ENCODE peak calls at places on chromosomes 6 and 20, in five cellular contexts. P, G, W, X and T are unnamed samples.

GRCh38 chr6:152648090-152648489 is 10.9 kb upstream of the SYNE1 start:
- DNase-seq in G (no peak), X (no peak), P (no peak), W (no peak), T (no peak)

GRCh38 chr6:83853968-83854501 is 875 bp downstream of the RIPPLY2 start:
- DNase-seq in G (no peak), X (no peak), W (no peak), P (peak), T (no peak)

GRCh38 chr6:104472245-104472644 is 387.5 kb downstream of the HACE1 start:
- DNase-seq in G (no peak), W (no peak), P (no peak), X (no peak), T (no peak)

GRCh38 chr6:51398064-51398740 is 579.5 kb downstream of the TFAP2B start:
- DNase-seq in P (no peak), G (peak), X (no peak), W (no peak), T (no peak)

GRCh38 chr20:25726357-25726756 is 29.7 kb upstream of the ZNF337 start:
- DNase-seq in P (no peak), W (no peak), G (no peak), X (no peak), T (no peak)

GRCh38 chr6:154994881-154995240 is 254 bp upstream of the TIAM2 start:
- DNase-seq in X (no peak), P (no peak), W (no peak), G (no peak), T (no peak)

GRCh38 chr6:97304701-97305100 is 21.7 kb upstream of the MMS22L start:
- DNase-seq in G (no peak), P (no peak), X (no peak), W (no peak), T (no peak)

GRCh38 chr6:14734416-14735340 is 511.2 kb upstream of the JARID2 start:
- DNase-seq in G (peak), X (peak), P (no peak), W (peak), T (peak)

GRCh38 chr20:33124261-33124660 is 43.7 kb upstream of the BPIFA2 start:
- DNase-seq in P (no peak), X (no peak), W (no peak), G (no peak), T (no peak)

GRCh38 chr20:32477594-32478512 is 107.3 kb downstream of the NOL4L start:
- DNase-seq in W (no peak), G (no peak), P (no peak), X (peak), T (no peak)

GRCh38 chr20:50012282-50013263 is 29.8 kb downstream of the SNAI1 start:
- DNase-seq in P (no peak), G (no peak), W (peak), X (no peak), T (no peak)

GRCh38 chr6:100267721-100268123 is 197.0 kb downstream of the SIM1 start:
- DNase-seq in X (peak), W (no peak), G (peak), P (no peak), T (no peak)

GRCh38 chr20:48547682-48548081 is 280.1 kb downstream of the PREX1 start:
- DNase-seq in P (no peak), W (no peak), G (no peak), X (no peak), T (no peak)

GRCh38 chr6:11194399-11195274 is 37.8 kb downstream of the NEDD9 start:
- DNase-seq in P (peak), G (no peak), W (no peak), X (peak), T (no peak)

GRCh38 chr6:119360262-119360915 is 10.8 kb upstream of the MAN1A1 start:
- DNase-seq in W (no peak), G (no peak), P (no peak), X (no peak), T (no peak)

GRCh38 chr6:19972221-19972620 is 135.1 kb downstream of the ID4 start:
- DNase-seq in X (no peak), G (no peak), P (no peak), W (no peak), T (no peak)

GRCh38 chr6:77322604-77323003 is 140.7 kb downstream of the HTR1B start:
- DNase-seq in G (no peak), W (no peak), P (no peak), X (no peak), T (no peak)

GRCh38 chr6:136647363-136647763 is 97.1 kb upstream of the MAP7 start:
- DNase-seq in X (peak), P (no peak), G (no peak), W (peak), T (no peak)

GRCh38 chr20:17809714-17810631 is 110.2 kb downstream of the BANF2 start:
- DNase-seq in W (no peak), P (no peak), G (peak), X (peak), T (no peak)

GRCh38 chr6:155483858-155484257 is 28.2 kb upstream of the NOX3 start:
- DNase-seq in X (peak), W (no peak), G (no peak), P (no peak), T (no peak)

GRCh38 chr20:53961527-53961926 is 108.9 kb downstream of the BCAS1 start:
- DNase-seq in W (no peak), G (no peak), P (no peak), X (no peak), T (no peak)

GRCh38 chr6:168939771-168940170 is 313.9 kb downstream of the THBS2 start:
- DNase-seq in P (no peak), X (no peak), G (no peak), W (no peak), T (no peak)

GRCh38 chr20:37498066-37498702 is 22.9 kb upstream of the NNAT start:
- DNase-seq in G (peak), X (peak), W (no peak), P (no peak), T (no peak)

GRCh38 chr6:23529902-23530301 is 596.1 kb upstream of the NRSN1 start:
- DNase-seq in W (no peak), G (no peak), P (no peak), X (no peak), T (no peak)

GRCh38 chr6:25883991-25884390 is 9.9 kb upstream of the SLC17A3 start:
- DNase-seq in W (no peak), X (peak), G (no peak), P (no peak), T (no peak)

GRCh38 chr6:28443112-28443773 is at the start of gene ZSCAN23:
- DNase-seq in G (peak), P (peak), W (peak), X (peak), T (no peak)

GRCh38 chr6:16764188-16764950 is 3.1 kb upstream of the ATXN1 start:
- DNase-seq in G (peak), W (peak), X (peak), P (no peak), T (no peak)
- H2AFZ ChIP-seq in G (no peak), W (no peak), X (no peak), P (no peak), T (no peak)

DNA sequence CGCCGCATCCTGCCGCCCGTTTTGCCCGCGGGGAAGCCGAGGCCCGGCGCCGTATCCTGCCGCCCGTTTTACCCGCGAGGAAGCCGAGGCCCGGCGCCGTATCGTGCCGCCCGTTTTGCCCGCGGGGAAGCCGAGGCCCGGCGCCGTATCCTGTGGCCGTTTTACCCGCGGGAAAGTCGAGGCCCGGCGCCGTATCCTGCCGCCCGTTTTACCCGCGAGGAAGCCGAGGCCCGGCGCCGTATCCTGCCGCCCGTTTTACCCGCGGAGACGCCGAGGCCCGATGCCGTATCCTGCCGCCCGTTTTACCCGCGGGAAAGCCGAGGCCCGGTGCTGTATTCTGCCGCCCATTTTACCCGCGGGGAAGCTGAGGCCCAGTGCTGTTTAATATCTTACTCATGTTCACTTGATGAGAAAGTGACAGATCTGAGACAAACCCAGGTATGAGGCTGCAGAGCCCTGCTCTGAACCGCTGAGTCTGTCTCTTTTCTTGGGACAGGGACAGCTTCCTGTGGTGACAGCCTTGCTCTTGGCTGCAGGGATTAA is 129.4 kb downstream of the CDH26 start:
- DNase-seq in W (no peak), X (no peak), P (no peak), G (no peak), T (no peak)
- H2AFZ ChIP-seq in W (no peak), X (no peak), P (no peak), G (no peak), T (no peak)

DNA sequence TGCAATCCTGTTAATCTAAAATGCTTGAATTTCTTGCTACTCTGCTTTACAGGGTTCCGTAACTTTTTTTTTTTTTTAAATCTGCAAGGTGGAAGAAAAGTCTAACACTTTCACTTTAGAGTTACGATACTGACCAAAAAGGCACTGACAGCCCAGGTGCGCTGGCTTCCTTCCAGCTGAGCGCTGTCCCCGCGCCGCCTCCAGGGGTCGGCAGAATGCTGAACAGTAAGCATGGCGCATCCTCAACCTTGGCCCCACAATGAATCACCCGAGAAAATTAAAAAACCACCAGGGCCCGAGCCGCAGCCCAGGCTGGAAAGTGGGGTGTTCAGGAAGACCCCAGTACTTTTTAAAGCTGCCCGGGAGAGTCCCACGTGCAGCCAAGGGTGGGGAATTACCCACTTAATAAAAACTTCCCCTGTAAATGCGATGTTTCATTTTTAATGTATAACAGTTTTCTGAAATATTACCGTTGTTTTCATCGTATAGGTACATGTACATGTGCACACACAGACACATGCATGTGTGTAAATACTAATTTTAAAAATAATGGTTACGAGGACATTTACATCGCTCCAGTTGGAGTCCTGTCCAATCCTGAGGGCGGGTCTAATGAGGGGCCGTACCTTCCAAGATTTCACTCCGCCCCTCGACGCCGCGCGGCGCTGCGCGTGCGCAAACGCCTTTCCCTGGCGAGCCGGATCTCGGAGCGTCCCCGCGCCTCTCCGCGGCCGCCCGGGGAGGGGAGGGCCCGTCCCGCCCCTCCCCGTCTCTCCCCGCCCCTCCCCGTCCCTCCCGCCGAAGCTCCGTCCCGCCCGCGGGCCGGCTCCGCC is 420 bp upstream of the GINM1 start:
- DNase-seq in X (peak), G (peak), W (peak), P (peak), T (peak)
- H2AFZ ChIP-seq in X (no peak), G (peak), W (peak), P (peak), T (peak)

DNA sequence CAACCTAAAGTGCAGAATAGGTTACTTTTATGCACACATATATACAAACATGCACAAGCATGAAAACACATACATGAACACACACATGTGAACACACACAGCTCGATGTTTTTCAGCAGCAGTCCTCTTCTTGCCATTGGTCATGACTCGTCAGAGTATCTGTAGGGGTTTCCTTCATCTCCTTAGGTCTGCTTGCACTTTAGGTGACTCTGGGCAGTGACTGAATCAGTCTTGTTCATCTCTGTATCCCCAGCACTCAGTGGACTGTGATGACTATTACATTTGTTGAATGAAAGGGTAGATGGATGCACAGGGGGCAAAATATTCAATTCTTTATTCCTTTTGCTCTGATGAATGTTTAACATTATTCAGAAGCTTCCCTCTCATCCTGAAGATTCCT is 26.8 kb downstream of the CBLN4 start:
- DNase-seq in W (no peak), P (no peak), X (no peak), G (no peak), T (no peak)
- H2AFZ ChIP-seq in W (no peak), P (no peak), X (no peak), G (no peak), T (no peak)

GRCh38 chr6:134689177-134689576 is 260.7 kb downstream of the ALDH8A1 start:
- DNase-seq in P (no peak), X (no peak), W (no peak), G (no peak), T (no peak)
- H2AFZ ChIP-seq in P (no peak), X (no peak), W (no peak), G (no peak), T (no peak)

GRCh38 chr6:132054525-132054924 is 103.4 kb upstream of the CCN2 start:
- DNase-seq in P (no peak), W (no peak), X (peak), G (peak), T (peak)
- H2AFZ ChIP-seq in P (no peak), W (no peak), X (no peak), G (peak), T (peak)

DNA sequence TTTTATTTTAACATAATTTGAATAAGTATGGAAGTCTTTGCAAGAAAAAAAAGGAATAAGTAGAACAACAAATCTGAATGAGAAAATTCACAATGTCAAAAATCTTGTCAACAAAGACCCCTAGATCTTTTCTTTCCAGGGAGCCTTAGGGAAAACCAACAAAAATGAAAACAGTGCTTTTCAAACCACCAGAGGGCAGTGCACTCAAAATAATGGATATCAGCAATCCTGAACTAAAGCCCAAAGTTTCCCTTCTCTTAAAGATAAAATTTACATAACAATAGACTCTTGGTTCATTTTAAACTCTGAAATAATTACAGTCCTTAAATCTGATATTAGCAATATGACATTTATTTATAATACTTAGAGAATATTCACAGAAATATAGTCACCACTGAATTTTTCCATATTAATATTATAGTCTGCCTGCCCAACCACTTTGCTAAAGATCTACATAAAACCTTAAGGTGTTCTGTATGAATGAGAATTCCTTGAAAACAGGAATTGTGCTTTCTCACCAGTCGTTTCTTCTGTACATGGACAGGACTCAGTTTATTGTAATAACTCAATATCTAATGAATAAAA is 105.3 kb upstream of the BMP5 start:
- DNase-seq in P (peak), W (no peak), G (peak), X (peak), T (peak)
- H2AFZ ChIP-seq in P (no peak), W (no peak), G (no peak), X (no peak), T (no peak)

DNA sequence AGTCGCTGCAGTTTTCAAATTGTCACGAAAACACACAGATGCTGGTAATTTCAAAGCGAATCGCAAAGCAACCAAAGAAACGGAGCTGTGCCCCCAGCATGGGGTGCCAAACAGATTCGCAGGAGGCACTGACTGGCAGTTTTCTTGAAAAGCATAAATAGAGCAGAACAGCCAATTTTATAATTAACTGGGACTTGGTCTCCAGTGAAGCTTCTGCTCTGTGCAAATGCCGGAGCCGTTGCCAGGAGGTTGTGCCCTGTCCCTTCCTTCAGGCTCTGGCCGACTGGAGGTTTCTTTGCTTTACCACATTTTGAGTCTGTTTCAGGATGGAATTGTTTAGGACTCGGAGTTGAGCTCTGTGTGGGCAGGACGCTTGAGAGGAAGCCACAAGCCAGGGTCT is 18.9 kb downstream of the ARHGAP40 start:
- DNase-seq in W (no peak), G (no peak), X (no peak), P (no peak), T (no peak)
- H2AFZ ChIP-seq in W (no peak), G (no peak), X (no peak), P (peak), T (no peak)

GRCh38 chr6:127422791-127423190 is 36.4 kb downstream of the KIAA0408 start:
- DNase-seq in X (no peak), G (no peak), P (no peak), W (no peak), T (no peak)

GRCh38 chr6:127415096-127415495 is 44.1 kb downstream of the KIAA0408 start:
- DNase-seq in W (no peak), G (no peak), P (no peak), X (no peak), T (no peak)

DNA sequence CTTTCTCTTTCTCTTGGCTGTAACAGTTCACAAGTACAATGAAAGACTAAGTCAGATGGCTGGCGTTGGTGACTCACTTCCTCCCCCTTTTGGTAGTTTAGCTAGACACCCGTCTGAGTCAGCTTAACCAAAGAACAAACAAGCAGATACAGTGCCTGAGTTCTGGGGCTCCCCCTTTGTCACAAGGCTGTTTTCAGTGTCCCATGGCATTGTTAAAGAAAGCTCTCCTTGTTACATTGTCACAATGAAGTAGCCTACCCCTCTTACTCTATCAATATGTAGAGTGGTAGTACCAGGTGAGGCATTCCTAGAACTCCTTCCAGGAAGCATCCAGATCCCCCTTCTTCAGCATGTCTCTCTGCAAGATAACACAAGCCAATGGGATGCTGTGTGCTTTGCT is 38.6 kb downstream of the KIAA0408 start:
- DNase-seq in X (peak), W (peak), G (peak), P (peak), T (peak)
- H2AFZ ChIP-seq in X (peak), W (peak), G (peak), P (peak), T (peak)

DNA sequence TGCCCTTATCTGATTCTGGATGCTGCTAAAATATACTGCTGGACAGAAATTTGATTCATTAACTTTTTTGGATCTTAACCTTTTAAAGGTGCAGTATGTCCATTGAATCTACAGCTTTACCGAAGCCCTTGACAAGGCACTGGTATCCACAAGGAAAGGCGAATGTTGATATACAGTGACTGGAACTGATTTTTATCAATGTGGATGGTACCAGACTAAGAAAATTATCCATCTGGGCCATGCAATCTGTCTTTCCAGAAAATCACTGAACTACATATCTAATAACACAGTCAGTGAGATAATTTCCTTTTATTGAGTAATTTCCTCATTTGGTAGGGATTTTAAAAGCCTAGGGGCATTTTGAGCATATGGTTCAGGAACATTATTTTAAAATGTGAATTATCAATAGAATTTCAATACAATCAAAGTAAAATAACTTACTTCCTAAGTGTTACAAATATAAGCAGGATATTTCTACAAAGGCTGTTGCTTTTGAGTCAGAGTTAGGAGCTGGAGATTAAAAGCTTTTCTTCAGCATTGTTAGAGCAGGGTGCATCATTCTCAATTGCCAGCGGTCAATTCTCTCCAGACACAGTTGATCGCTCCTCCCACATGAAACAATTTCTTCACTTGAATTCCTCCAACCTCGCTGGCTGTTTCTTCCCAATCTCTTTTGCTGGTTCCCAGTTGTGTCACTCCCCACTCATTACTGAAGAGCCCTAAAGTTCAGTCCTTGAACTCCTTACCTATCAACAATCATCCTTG is 585.3 kb upstream of the FLRT3 start:
- DNase-seq in P (peak), X (no peak), G (no peak), W (no peak), T (no peak)
- H2AFZ ChIP-seq in P (no peak), X (no peak), G (no peak), W (no peak), T (no peak)